ENCODE peak calls at places on chromosomes 2 and 18, in nine cellular contexts. X is fibroblast of lung; Z is astrocyte of the spinal cord; V is mesendoderm; Y is right cardiac atrium; N is CD4-positive, alpha-beta memory T cell; I is colonic mucosa; C is endodermal cell; D is psoas muscle. J is an unnamed sample.
A peak's percentile ranks its signal among the peaks of the same experiment; 100 is the strongest.

GRCh38 chr2:9585486-9585885 is 29.9 kb upstream of the ADAM17 start:
- DNase-seq in X (no peak), Z (no peak), V (no peak), Y (no peak), N (no peak), I (no peak), C (no peak), D (no peak), J (no peak)

GRCh38 chr18:42436366-42436765 is 481.3 kb downstream of the PIK3C3 start:
- DNase-seq in X (no peak), Z (no peak), V (no peak), Y (no peak), N (no peak), I (no peak), C (no peak), D (no peak), J (no peak)

GRCh38 chr2:25131567-25132295 is 36.6 kb downstream of the POMC start:
- DNase-seq in X (no peak), Z (no peak), V (peak; percentile 46), Y (peak; percentile 75), N (no peak), I (peak; percentile 51), C (peak; percentile 78), D (peak; percentile 28), J (no peak)

GRCh38 chr2:211132586-211132985 is 576.2 kb downstream of the CPS1 start:
- DNase-seq in X (no peak), Z (peak; percentile 49), V (no peak), Y (no peak), N (no peak), I (no peak), C (no peak), D (no peak), J (no peak)

GRCh38 chr18:13159579-13159978 is 59.0 kb upstream of the LDLRAD4 start:
- DNase-seq in X (peak; percentile 76), Z (peak; percentile 76), V (peak; percentile 86), Y (no peak), N (no peak), I (no peak), C (peak; percentile 66), D (no peak), J (no peak)

GRCh38 chr2:176686328-176686727 is 417.1 kb downstream of the MTX2 start:
- DNase-seq in X (no peak), Z (no peak), V (no peak), Y (no peak), N (no peak), I (no peak), C (no peak), D (no peak), J (no peak)

GRCh38 chr2:100603945-100604633 is 41.3 kb downstream of the PDCL3 start:
- DNase-seq in X (no peak), Z (peak; percentile 49), V (peak; percentile 65), Y (no peak), N (no peak), I (no peak), C (no peak), D (no peak), J (no peak)

GRCh38 chr2:129861666-129862288 is 117.7 kb upstream of the RAB6C start:
- DNase-seq in X (no peak), Z (no peak), V (no peak), Y (no peak), N (no peak), I (no peak), C (peak; percentile 62), D (no peak), J (peak; percentile 52)

DNA sequence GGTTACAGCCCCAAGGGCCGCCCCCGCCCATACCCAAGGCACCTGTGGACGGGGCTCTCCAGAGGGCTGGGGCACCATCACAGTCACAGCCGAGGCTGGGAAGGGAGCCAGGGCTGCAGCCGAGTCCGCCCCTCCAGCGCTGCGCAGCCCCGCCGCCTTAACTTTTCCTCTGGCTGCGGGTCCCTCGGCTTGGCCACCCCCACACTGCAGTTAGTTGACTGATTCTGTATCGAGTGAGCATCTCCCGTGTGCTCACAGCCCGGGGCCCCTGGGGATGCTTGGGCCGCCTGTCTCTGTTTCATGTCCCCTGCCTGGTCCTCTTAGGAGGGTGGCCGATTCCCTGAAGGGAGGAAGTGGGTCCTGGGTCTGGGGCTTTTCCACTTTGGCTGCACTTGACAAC is 33.7 kb downstream of the EMILIN2 start:
- DNase-seq in X (no peak), Z (no peak), V (no peak), Y (peak; percentile 80), N (no peak), I (no peak), C (no peak), D (no peak), J (peak; percentile 64)
- H3K4me3 ChIP-seq in X (no peak overlapping the region), Z (no peak overlapping the region), V (no peak overlapping the region), Y (no peak overlapping the region), N (no peak overlapping the region), I (no peak overlapping the region), C (no peak overlapping the region), D (no peak overlapping the region), J (no peak overlapping the region)

GRCh38 chr2:209773377-209773776 is 1.7 kb downstream of the UNC80 start:
- DNase-seq in X (no peak), Z (no peak), V (peak; percentile 82), Y (no peak), N (no peak), I (no peak), C (peak; percentile 84), D (no peak), J (no peak)
- H3K4me3 ChIP-seq in X (no peak overlapping the region), Z (no peak overlapping the region), V (no peak overlapping the region), Y (no peak overlapping the region), N (no peak overlapping the region), I (no peak overlapping the region), C (no peak overlapping the region), D (no peak overlapping the region), J (no peak overlapping the region)

DNA sequence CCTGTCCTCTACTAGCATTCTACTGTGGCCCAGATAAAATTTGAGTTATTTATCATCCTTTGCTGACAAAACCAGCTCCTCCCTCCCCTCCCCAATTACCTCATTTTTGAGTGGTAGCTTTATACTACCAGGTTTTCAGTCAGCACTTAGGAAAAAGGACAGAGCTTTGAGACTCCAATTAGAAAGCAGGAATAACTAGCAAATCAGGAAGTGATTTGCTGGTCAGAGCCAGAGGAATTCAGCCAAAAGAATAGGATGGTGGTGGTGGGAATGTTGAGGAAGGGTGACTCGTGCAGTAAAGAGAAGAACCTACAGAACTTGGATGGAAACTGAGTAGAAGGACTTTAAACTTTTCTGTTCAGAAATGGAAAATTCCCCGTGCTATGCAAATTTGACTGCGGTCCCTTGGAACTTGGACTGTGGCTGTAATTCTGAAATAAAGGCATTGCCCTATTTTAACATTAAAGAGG is 3.7 kb downstream of the MYL12B start:
- DNase-seq in X (no peak), Z (no peak), V (peak; percentile 84), Y (no peak), N (no peak), I (no peak), C (no peak), D (no peak), J (no peak)
- H3K4me3 ChIP-seq in X (no peak overlapping the region), Z (no peak overlapping the region), V (no peak overlapping the region), Y (no peak overlapping the region), N (no peak overlapping the region), I (no peak overlapping the region), C (peak overlapping the region; percentile 56), D (peak overlapping the region; percentile 91), J (peak overlapping the region; percentile 26)

GRCh38 chr2:1219901-1220691 is 193.2 kb upstream of the TPO start:
- DNase-seq in X (peak; percentile 54), Z (peak; percentile 78), V (no peak), Y (no peak), N (no peak), I (no peak), C (no peak), D (no peak), J (no peak)
- H3K4me3 ChIP-seq in X (no peak overlapping the region), Z (no peak overlapping the region), V (no peak overlapping the region), Y (no peak overlapping the region), N (no peak overlapping the region), I (no peak overlapping the region), C (peak overlapping the region; percentile 71), D (no peak overlapping the region), J (no peak overlapping the region)

J was measured in coronary artery.